ENCODE peak calls at places on chromosomes 12 and 14, in ten cellular contexts. H, J, S, K, Y, O, W, P, N and Q are unnamed samples.
A peak's percentile ranks its signal among the peaks of the same experiment; 100 is the strongest.

GRCh38 chr12:131834798-131835615 is 6.8 kb downstream of the MMP17 start:
- DNase-seq in N (no peak), P (no peak), S (no peak), Y (no peak), O (peak; percentile 49), H (no peak), J (no peak), K (no peak), W (no peak), Q (no peak)

GRCh38 chr14:48384786-48385185 is 709.4 kb upstream of the MDGA2 start:
- DNase-seq in N (no peak), Y (no peak), W (no peak), K (no peak), J (no peak), S (no peak), O (no peak), P (no peak), H (no peak), Q (no peak)

GRCh38 chr12:11598900-11599299 is 50.6 kb upstream of the ETV6 start:
- DNase-seq in J (no peak), Y (no peak), K (no peak), H (no peak), O (no peak), W (no peak), S (no peak), N (no peak), P (no peak), Q (no peak)

GRCh38 chr12:101599771-101600486 is 5.2 kb downstream of the MYBPC1 start:
- DNase-seq in K (no peak), S (no peak), P (no peak), N (no peak), J (no peak), O (no peak), H (no peak), W (no peak), Y (no peak), Q (no peak)

GRCh38 chr14:76086636-76087035 is 65.1 kb upstream of the GPATCH2L start:
- DNase-seq in H (no peak), W (no peak), P (peak; percentile 45), Y (no peak), N (no peak), K (no peak), J (no peak), O (no peak), S (no peak), Q (no peak)

GRCh38 chr12:89693639-89694202 is 14.9 kb downstream of the ATP2B1 start:
- DNase-seq in N (no peak), S (no peak), H (no peak), O (no peak), Y (peak; percentile 32), W (no peak), P (no peak), K (no peak), J (no peak), Q (no peak)

GRCh38 chr12:1115471-1116242 is 124.6 kb downstream of the ERC1 start:
- DNase-seq in J (no peak), O (no peak), Y (peak; percentile 56), H (no peak), N (no peak), S (no peak), K (no peak), W (peak; percentile 40), P (no peak), Q (no peak)

GRCh38 chr12:26748412-26748740 is 84.6 kb downstream of the ITPR2 start:
- DNase-seq in Y (no peak), P (no peak), W (no peak), S (no peak), O (no peak), J (no peak), N (no peak), K (no peak), H (no peak), Q (no peak)

GRCh38 chr12:113889806-113890581 is 76.1 kb downstream of the RBM19 start:
- DNase-seq in N (no peak), O (no peak), P (no peak), K (peak; percentile 25), Y (peak; percentile 23), W (no peak), J (no peak), H (no peak), S (no peak), Q (no peak)

GRCh38 chr12:72264548-72265175 is 7.5 kb upstream of the TRHDE start:
- DNase-seq in K (peak; percentile 57), Y (peak; percentile 57), J (no peak), N (no peak), O (no peak), H (no peak), P (no peak), W (no peak), S (no peak), Q (no peak)

GRCh38 chr12:64452559-64453329 is 824 bp downstream of the TBK1 start:
- DNase-seq in P (no peak), Y (peak; percentile 79), W (peak; percentile 73), K (peak; percentile 21), O (no peak), H (no peak), S (no peak), N (no peak), J (no peak), Q (no peak)

GRCh38 chr12:20028033-20028432 is 340.3 kb upstream of the PDE3A start:
- DNase-seq in H (no peak), P (no peak), O (no peak), J (no peak), W (no peak), Y (no peak), N (no peak), S (peak; percentile 7), K (no peak), Q (no peak)

GRCh38 chr12:93025145-93026103 is 96.3 kb upstream of the EEA1 start:
- DNase-seq in K (peak; percentile 69), P (no peak), N (no peak), J (no peak), O (no peak), S (peak; percentile 33), H (no peak), Y (peak; percentile 76), W (peak; percentile 66), Q (no peak)

GRCh38 chr14:101478796-101479410 is 82.4 kb upstream of the DIO3 start:
- DNase-seq in Y (no peak), J (no peak), N (no peak), S (no peak), P (no peak), H (peak; percentile 22), W (no peak), O (no peak), K (no peak), Q (peak; percentile 6)

GRCh38 chr14:72699852-72700257 is 194.0 kb downstream of the DPF3 start:
- DNase-seq in P (peak; percentile 67), N (no peak), K (no peak), H (no peak), W (no peak), O (no peak), S (no peak), J (peak; percentile 69), Y (peak; percentile 36), Q (no peak)

GRCh38 chr12:24463392-24463791 is 485.5 kb downstream of the BCAT1 start:
- DNase-seq in O (no peak), H (no peak), N (no peak), P (no peak), K (no peak), S (no peak), J (no peak), W (no peak), Y (no peak), Q (no peak)

GRCh38 chr14:21098892-21099595 is 589 bp upstream of the ZNF219 start:
- DNase-seq in J (no peak), Y (no peak), H (no peak), N (no peak), O (no peak), K (no peak), P (no peak), W (no peak), S (no peak), Q (no peak)

GRCh38 chr14:33943081-33943480 is 7.8 kb downstream of the EGLN3 start:
- DNase-seq in K (no peak), W (no peak), N (no peak), S (no peak), O (no peak), P (no peak), Y (no peak), J (no peak), H (no peak), Q (no peak)

GRCh38 chr14:33938131-33938949 is 12.5 kb downstream of the EGLN3 start:
- DNase-seq in S (no peak), H (peak; percentile 55), P (peak; percentile 74), W (no peak), Y (no peak), O (peak; percentile 89), J (peak; percentile 89), K (peak; percentile 84), N (no peak), Q (no peak)

GRCh38 chr14:33943484-33943883 is 7.4 kb downstream of the EGLN3 start:
- DNase-seq in Y (no peak), P (no peak), J (no peak), N (no peak), K (no peak), H (no peak), S (no peak), O (no peak), W (no peak), Q (no peak)

GRCh38 chr14:33940561-33941011 is 10.3 kb downstream of the EGLN3 start:
- DNase-seq in J (no peak), O (no peak), W (no peak), K (no peak), Y (no peak), N (no peak), S (no peak), H (no peak), P (no peak), Q (no peak)

GRCh38 chr14:33941727-33942126 is 9.1 kb downstream of the EGLN3 start:
- DNase-seq in J (no peak), N (no peak), O (no peak), Y (no peak), S (no peak), P (no peak), H (no peak), K (no peak), W (no peak), Q (no peak)
- TF ChIP-seq CTCF in J (no peak), N (no peak), O (no peak), Y (no peak), S (no peak), P (no peak), H (no peak), K (peak; percentile 41), W (no peak), Q (no peak)

GRCh38 chr14:58941666-58942065 is 246.8 kb upstream of the DAAM1 start:
- DNase-seq in N (no peak), J (no peak), P (no peak), Y (peak; percentile 56), H (no peak), W (no peak), K (no peak), S (no peak), O (no peak), Q (no peak)
- TF ChIP-seq CTCF in N (no peak), J (no peak), P (no peak), Y (no peak), H (no peak), W (no peak), K (no peak), S (no peak), O (no peak), Q (no peak)

GRCh38 chr14:53285806-53286205 is 132.7 kb upstream of the DDHD1 start:
- DNase-seq in K (no peak), Y (no peak), N (no peak), H (no peak), P (no peak), O (no peak), J (no peak), W (no peak), S (no peak), Q (no peak)
- TF ChIP-seq CTCF in K (no peak), Y (no peak), N (no peak), H (no peak), P (no peak), O (no peak), J (no peak), W (no peak), S (no peak), Q (no peak)

GRCh38 chr12:109841356-109841755 is 8.2 kb upstream of the TRPV4 start:
- DNase-seq in N (no peak), W (no peak), P (no peak), O (no peak), J (no peak), Y (no peak), H (no peak), S (no peak), K (peak; percentile 30), Q (no peak)
- TF ChIP-seq CTCF in N (no peak), W (no peak), P (no peak), O (no peak), J (no peak), Y (no peak), H (no peak), S (no peak), K (peak; percentile 46), Q (no peak)